ENCODE peak calls at places on chromosome 19, in eight cellular contexts. One of them, this sample, is unnamed.

GRCh38 chr19:41234512-41235208 is 15.6 kb downstream of the AXL start:
- DNase-seq in IMR-90: no peak
- DNase-seq in GM23248: no peak
- DNase-seq in activated naive CD4-positive, alpha-beta T cell treated with anti-CD3 and anti-CD28 coated beads, Interleukin-2, amount 50 U/mL, for 72 hours: no peak
- DNase-seq in T-helper 17 cell: no peak
- DNase-seq in DMS153: no peak
- DNase-seq in NCI-H1417: no peak
- DNase-seq in uterus: no peak
- DNase-seq in this sample: no peak

GRCh38 chr19:44625531-44626066 is 12.2 kb downstream of the IGSF23 start:
- DNase-seq in activated naive CD4-positive, alpha-beta T cell treated with anti-CD3 and anti-CD28 coated beads, Interleukin-2, amount 50 U/mL, for 72 hours: no peak
- DNase-seq in DMS153: no peak
- DNase-seq in IMR-90: peak; percentile 77
- DNase-seq in GM23248: peak; percentile 52
- DNase-seq in uterus: no peak
- DNase-seq in NCI-H1417: no peak
- DNase-seq in T-helper 17 cell: no peak
- DNase-seq in this sample: no peak

GRCh38 chr19:33260628-33261418 is 35.2 kb upstream of the SLC7A10 start:
- DNase-seq in IMR-90: no peak
- DNase-seq in activated naive CD4-positive, alpha-beta T cell treated with anti-CD3 and anti-CD28 coated beads, Interleukin-2, amount 50 U/mL, for 72 hours: no peak
- DNase-seq in DMS153: no peak
- DNase-seq in uterus: no peak
- DNase-seq in GM23248: no peak
- DNase-seq in T-helper 17 cell: no peak
- DNase-seq in NCI-H1417: no peak
- DNase-seq in this sample: no peak

GRCh38 chr19:3073159-3073563 is 10.9 kb upstream of the TLE5 start:
- DNase-seq in DMS153: peak; percentile 99
- DNase-seq in NCI-H1417: peak; percentile 87
- DNase-seq in GM23248: peak; percentile 60
- DNase-seq in IMR-90: peak; percentile 68
- DNase-seq in activated naive CD4-positive, alpha-beta T cell treated with anti-CD3 and anti-CD28 coated beads, Interleukin-2, amount 50 U/mL, for 72 hours: no peak
- DNase-seq in T-helper 17 cell: no peak
- DNase-seq in uterus: no peak
- DNase-seq in this sample: no peak

GRCh38 chr19:13215572-13216380 is 65.6 kb downstream of the IER2 start:
- DNase-seq in T-helper 17 cell: no peak
- DNase-seq in IMR-90: no peak
- DNase-seq in uterus: no peak
- DNase-seq in NCI-H1417: no peak
- DNase-seq in activated naive CD4-positive, alpha-beta T cell treated with anti-CD3 and anti-CD28 coated beads, Interleukin-2, amount 50 U/mL, for 72 hours: no peak
- DNase-seq in DMS153: no peak
- DNase-seq in GM23248: peak; percentile 18
- DNase-seq in this sample: peak; percentile 18

GRCh38 chr19:6608950-6609349 is 18.0 kb upstream of the CD70 start:
- DNase-seq in IMR-90: no peak
- DNase-seq in GM23248: peak; percentile 21
- DNase-seq in DMS153: no peak
- DNase-seq in T-helper 17 cell: no peak
- DNase-seq in uterus: no peak
- DNase-seq in activated naive CD4-positive, alpha-beta T cell treated with anti-CD3 and anti-CD28 coated beads, Interleukin-2, amount 50 U/mL, for 72 hours: no peak
- DNase-seq in NCI-H1417: no peak
- DNase-seq in this sample: no peak

GRCh38 chr19:1312732-1313694 is 27.3 kb downstream of the EFNA2 start:
- DNase-seq in DMS153: no peak
- DNase-seq in activated naive CD4-positive, alpha-beta T cell treated with anti-CD3 and anti-CD28 coated beads, Interleukin-2, amount 50 U/mL, for 72 hours: no peak
- DNase-seq in uterus: no peak
- DNase-seq in GM23248: peak; percentile 64
- DNase-seq in T-helper 17 cell: no peak
- DNase-seq in IMR-90: peak; percentile 58
- DNase-seq in NCI-H1417: no peak
- DNase-seq in this sample: no peak

GRCh38 chr19:18408053-18408476 is 10.6 kb upstream of the LRRC25 start:
- DNase-seq in NCI-H1417: peak; percentile 10
- DNase-seq in uterus: no peak
- DNase-seq in IMR-90: no peak
- DNase-seq in DMS153: no peak
- DNase-seq in activated naive CD4-positive, alpha-beta T cell treated with anti-CD3 and anti-CD28 coated beads, Interleukin-2, amount 50 U/mL, for 72 hours: peak; percentile 49
- DNase-seq in GM23248: no peak
- DNase-seq in T-helper 17 cell: no peak
- DNase-seq in this sample: peak; percentile 81

GRCh38 chr19:1451916-1452801 is 2.2 kb downstream of the APC2 start:
- DNase-seq in NCI-H1417: peak; percentile 73
- DNase-seq in uterus: no peak
- DNase-seq in DMS153: no peak
- DNase-seq in T-helper 17 cell: no peak
- DNase-seq in IMR-90: no peak
- DNase-seq in activated naive CD4-positive, alpha-beta T cell treated with anti-CD3 and anti-CD28 coated beads, Interleukin-2, amount 50 U/mL, for 72 hours: no peak
- DNase-seq in GM23248: no peak
- DNase-seq in this sample: no peak

GRCh38 chr19:54252845-54253244 is 4.2 kb downstream of the LILRB5 start:
- DNase-seq in activated naive CD4-positive, alpha-beta T cell treated with anti-CD3 and anti-CD28 coated beads, Interleukin-2, amount 50 U/mL, for 72 hours: no peak
- DNase-seq in GM23248: no peak
- DNase-seq in DMS153: no peak
- DNase-seq in IMR-90: no peak
- DNase-seq in NCI-H1417: no peak
- DNase-seq in uterus: no peak
- DNase-seq in T-helper 17 cell: no peak
- DNase-seq in this sample: no peak

GRCh38 chr19:45786533-45786894 is 4.2 kb upstream of the DMPK start:
- DNase-seq in uterus: no peak
- DNase-seq in GM23248: no peak
- DNase-seq in T-helper 17 cell: no peak
- DNase-seq in NCI-H1417: no peak
- DNase-seq in IMR-90: no peak
- DNase-seq in activated naive CD4-positive, alpha-beta T cell treated with anti-CD3 and anti-CD28 coated beads, Interleukin-2, amount 50 U/mL, for 72 hours: no peak
- DNase-seq in DMS153: no peak
- DNase-seq in this sample: no peak

GRCh38 chr19:31350693-31351211 is 1.5 kb upstream of the TSHZ3 start:
- DNase-seq in uterus: peak; percentile 48
- DNase-seq in IMR-90: peak; percentile 56
- DNase-seq in DMS153: no peak
- DNase-seq in NCI-H1417: no peak
- DNase-seq in activated naive CD4-positive, alpha-beta T cell treated with anti-CD3 and anti-CD28 coated beads, Interleukin-2, amount 50 U/mL, for 72 hours: peak; percentile 38
- DNase-seq in GM23248: peak; percentile 87
- DNase-seq in T-helper 17 cell: no peak
- DNase-seq in this sample: no peak

GRCh38 chr19:5249526-5249925 is 91.1 kb downstream of the PTPRS start:
- DNase-seq in IMR-90: no peak
- DNase-seq in DMS153: no peak
- DNase-seq in uterus: no peak
- DNase-seq in GM23248: no peak
- DNase-seq in T-helper 17 cell: no peak
- DNase-seq in NCI-H1417: no peak
- DNase-seq in activated naive CD4-positive, alpha-beta T cell treated with anti-CD3 and anti-CD28 coated beads, Interleukin-2, amount 50 U/mL, for 72 hours: no peak
- DNase-seq in this sample: no peak

GRCh38 chr19:8592231-8593009 is 15.2 kb upstream of the MYO1F start:
- DNase-seq in uterus: peak; percentile 99
- DNase-seq in NCI-H1417: no peak
- DNase-seq in IMR-90: peak; percentile 95
- DNase-seq in T-helper 17 cell: peak; percentile 94
- DNase-seq in DMS153: no peak
- DNase-seq in GM23248: peak; percentile 100
- DNase-seq in activated naive CD4-positive, alpha-beta T cell treated with anti-CD3 and anti-CD28 coated beads, Interleukin-2, amount 50 U/mL, for 72 hours: peak; percentile 90
- DNase-seq in this sample: peak; percentile 51

GRCh38 chr19:48780684-48781391 is 25.5 kb downstream of the FGF21 start:
- DNase-seq in GM23248: peak; percentile 34
- DNase-seq in DMS153: no peak
- DNase-seq in uterus: peak; percentile 52
- DNase-seq in T-helper 17 cell: no peak
- DNase-seq in IMR-90: peak; percentile 58
- DNase-seq in NCI-H1417: no peak
- DNase-seq in activated naive CD4-positive, alpha-beta T cell treated with anti-CD3 and anti-CD28 coated beads, Interleukin-2, amount 50 U/mL, for 72 hours: no peak
- DNase-seq in this sample: no peak

GRCh38 chr19:40717880-40718773 is 1.2 kb downstream of the ITPKC start:
- DNase-seq in IMR-90: peak; percentile 15
- DNase-seq in NCI-H1417: no peak
- DNase-seq in activated naive CD4-positive, alpha-beta T cell treated with anti-CD3 and anti-CD28 coated beads, Interleukin-2, amount 50 U/mL, for 72 hours: no peak
- DNase-seq in GM23248: peak; percentile 78
- DNase-seq in uterus: peak; percentile 51
- DNase-seq in T-helper 17 cell: no peak
- DNase-seq in DMS153: no peak
- DNase-seq in this sample: no peak

GRCh38 chr19:13138916-13139198 is 11.3 kb downstream of the STX10 start:
- DNase-seq in DMS153: no peak
- DNase-seq in uterus: no peak
- DNase-seq in NCI-H1417: no peak
- DNase-seq in GM23248: no peak
- DNase-seq in IMR-90: no peak
- DNase-seq in activated naive CD4-positive, alpha-beta T cell treated with anti-CD3 and anti-CD28 coated beads, Interleukin-2, amount 50 U/mL, for 72 hours: no peak
- DNase-seq in T-helper 17 cell: no peak
- DNase-seq in this sample: no peak

GRCh38 chr19:34041922-34042521 is 130.3 kb upstream of the LSM14A start:
- DNase-seq in activated naive CD4-positive, alpha-beta T cell treated with anti-CD3 and anti-CD28 coated beads, Interleukin-2, amount 50 U/mL, for 72 hours: peak; percentile 87
- DNase-seq in NCI-H1417: peak; percentile 3
- DNase-seq in T-helper 17 cell: peak; percentile 46
- DNase-seq in IMR-90: peak; percentile 33
- DNase-seq in DMS153: no peak
- DNase-seq in GM23248: peak; percentile 74
- DNase-seq in uterus: peak; percentile 19
- DNase-seq in this sample: peak; percentile 25

GRCh38 chr19:3176715-3177501 is 1.7 kb upstream of the S1PR4 start:
- DNase-seq in GM23248: peak; percentile 91
- DNase-seq in IMR-90: peak; percentile 67
- DNase-seq in DMS153: no peak
- DNase-seq in activated naive CD4-positive, alpha-beta T cell treated with anti-CD3 and anti-CD28 coated beads, Interleukin-2, amount 50 U/mL, for 72 hours: peak; percentile 60
- DNase-seq in uterus: no peak
- DNase-seq in T-helper 17 cell: peak; percentile 58
- DNase-seq in NCI-H1417: no peak
- DNase-seq in this sample: no peak

GRCh38 chr19:55230329-55230728 is 1.8 kb upstream of the TMEM86B start:
- DNase-seq in IMR-90: no peak
- DNase-seq in activated naive CD4-positive, alpha-beta T cell treated with anti-CD3 and anti-CD28 coated beads, Interleukin-2, amount 50 U/mL, for 72 hours: no peak
- DNase-seq in uterus: no peak
- DNase-seq in NCI-H1417: no peak
- DNase-seq in GM23248: no peak
- DNase-seq in T-helper 17 cell: no peak
- DNase-seq in DMS153: no peak
- DNase-seq in this sample: no peak

This sample was measured in activated B cell treated with CpG ODN at 0.5 μM for 24 hours.